ENCODE peak calls at places on chromosomes 6 and 20, in five cellular contexts. One of them, this sample, is unnamed.

GRCh38 chr20:32982617-32983458 is 21.4 kb downstream of the SUN5 start:
- DNase-seq in neuronal stem cell: no peak
- DNase-seq in trophoblast cell: no peak
- DNase-seq in H9: no peak
- DNase-seq in H1: no peak
- DNase-seq in this sample: no peak

GRCh38 chr20:14935285-14935684 is 597.9 kb upstream of the FLRT3 start:
- DNase-seq in H1: no peak
- DNase-seq in neuronal stem cell: no peak
- DNase-seq in trophoblast cell: no peak
- DNase-seq in H9: no peak
- DNase-seq in this sample: no peak

GRCh38 chr20:18728165-18728866 is 85.3 kb upstream of the SCP2D1 start:
- DNase-seq in trophoblast cell: no peak
- DNase-seq in H9: no peak
- DNase-seq in H1: no peak
- DNase-seq in neuronal stem cell: no peak
- DNase-seq in this sample: no peak

GRCh38 chr20:7195704-7196103 is 428.2 kb downstream of the BMP2 start:
- DNase-seq in H9: no peak
- DNase-seq in neuronal stem cell: no peak
- DNase-seq in H1: no peak
- DNase-seq in trophoblast cell: no peak
- DNase-seq in this sample: peak; percentile 8

GRCh38 chr6:36904851-36905393 is 19.2 kb downstream of the C6orf89 start:
- DNase-seq in H1: no peak
- DNase-seq in trophoblast cell: no peak
- DNase-seq in H9: no peak
- DNase-seq in neuronal stem cell: no peak
- DNase-seq in this sample: peak; percentile 62

GRCh38 chr6:37943436-37944058 is 124.0 kb downstream of the ZFAND3 start:
- DNase-seq in trophoblast cell: no peak
- DNase-seq in H9: no peak
- DNase-seq in neuronal stem cell: no peak
- DNase-seq in H1: no peak
- DNase-seq in this sample: no peak

GRCh38 chr6:151004415-151005024 is 139.0 kb downstream of the MTHFD1L start:
- DNase-seq in trophoblast cell: peak; percentile 9
- DNase-seq in H9: no peak
- DNase-seq in neuronal stem cell: no peak
- DNase-seq in H1: no peak
- DNase-seq in this sample: peak; percentile 87

GRCh38 chr6:135286962-135287525 is 105.9 kb downstream of the MYB start:
- DNase-seq in H9: no peak
- DNase-seq in neuronal stem cell: no peak
- DNase-seq in H1: no peak
- DNase-seq in trophoblast cell: no peak
- DNase-seq in this sample: no peak

GRCh38 chr20:4043801-4044200 is 28.4 kb upstream of the RNF24 start:
- DNase-seq in neuronal stem cell: no peak
- DNase-seq in trophoblast cell: no peak
- DNase-seq in H1: no peak
- DNase-seq in H9: no peak
- DNase-seq in this sample: no peak

GRCh38 chr6:105748737-105749161 is 337.4 kb upstream of the PRDM1 start:
- DNase-seq in trophoblast cell: peak; percentile 97
- DNase-seq in H1: no peak
- DNase-seq in H9: no peak
- DNase-seq in neuronal stem cell: no peak
- DNase-seq in this sample: peak; percentile 69

GRCh38 chr20:25064561-25064960 is 6.6 kb upstream of the ACSS1 start:
- DNase-seq in H9: no peak
- DNase-seq in H1: no peak
- DNase-seq in neuronal stem cell: no peak
- DNase-seq in trophoblast cell: no peak
- DNase-seq in this sample: no peak

DNA sequence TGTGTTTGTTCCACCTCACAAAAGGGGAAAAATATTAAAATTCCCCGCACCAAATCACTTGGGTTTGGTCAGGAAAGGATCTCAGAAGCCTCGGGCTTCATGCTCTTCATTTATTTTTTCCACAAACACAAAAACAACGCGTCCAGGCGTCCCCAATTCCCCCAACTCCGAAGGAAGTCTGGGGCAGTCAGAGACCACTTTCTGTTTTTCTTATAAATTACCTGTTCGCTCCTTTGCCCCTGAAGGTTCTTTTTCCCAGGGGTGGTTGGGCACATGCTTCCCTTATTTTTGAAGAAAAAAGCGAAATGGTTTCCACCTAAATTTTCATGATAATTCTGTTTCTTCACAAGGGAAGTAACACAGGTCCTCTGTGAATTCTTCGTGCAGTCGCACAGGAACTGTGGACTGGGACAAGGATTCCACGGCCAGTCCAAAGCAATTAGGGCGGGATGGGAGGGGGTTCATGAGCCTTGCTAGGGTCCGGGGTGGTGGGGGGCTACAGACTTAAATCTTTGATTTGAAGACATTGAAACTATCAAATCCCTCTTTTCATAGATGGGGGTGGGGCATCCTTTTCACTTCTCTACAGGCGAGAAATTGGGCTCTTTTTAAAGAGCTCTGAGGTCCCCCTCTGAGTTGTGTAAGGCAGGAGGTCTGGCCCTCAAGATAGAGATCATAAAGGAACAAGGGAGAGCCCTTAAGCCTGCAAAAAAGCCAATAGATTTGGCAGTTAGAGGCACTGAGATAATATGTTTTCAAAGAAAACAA is 30.5 kb upstream of the HFE start:
- DNase-seq in neuronal stem cell: no peak
- DNase-seq in H9: no peak
- DNase-seq in H1: no peak
- DNase-seq in trophoblast cell: no peak
- DNase-seq in this sample: no peak
- H4K8ac ChIP-seq in neuronal stem cell: no peak overlapping the region
- H4K8ac ChIP-seq in H9: no peak overlapping the region
- H4K8ac ChIP-seq in H1: no peak overlapping the region
- H4K8ac ChIP-seq in trophoblast cell: peak overlapping the region; percentile 82
- H4K8ac ChIP-seq in this sample: no peak overlapping the region

DNA sequence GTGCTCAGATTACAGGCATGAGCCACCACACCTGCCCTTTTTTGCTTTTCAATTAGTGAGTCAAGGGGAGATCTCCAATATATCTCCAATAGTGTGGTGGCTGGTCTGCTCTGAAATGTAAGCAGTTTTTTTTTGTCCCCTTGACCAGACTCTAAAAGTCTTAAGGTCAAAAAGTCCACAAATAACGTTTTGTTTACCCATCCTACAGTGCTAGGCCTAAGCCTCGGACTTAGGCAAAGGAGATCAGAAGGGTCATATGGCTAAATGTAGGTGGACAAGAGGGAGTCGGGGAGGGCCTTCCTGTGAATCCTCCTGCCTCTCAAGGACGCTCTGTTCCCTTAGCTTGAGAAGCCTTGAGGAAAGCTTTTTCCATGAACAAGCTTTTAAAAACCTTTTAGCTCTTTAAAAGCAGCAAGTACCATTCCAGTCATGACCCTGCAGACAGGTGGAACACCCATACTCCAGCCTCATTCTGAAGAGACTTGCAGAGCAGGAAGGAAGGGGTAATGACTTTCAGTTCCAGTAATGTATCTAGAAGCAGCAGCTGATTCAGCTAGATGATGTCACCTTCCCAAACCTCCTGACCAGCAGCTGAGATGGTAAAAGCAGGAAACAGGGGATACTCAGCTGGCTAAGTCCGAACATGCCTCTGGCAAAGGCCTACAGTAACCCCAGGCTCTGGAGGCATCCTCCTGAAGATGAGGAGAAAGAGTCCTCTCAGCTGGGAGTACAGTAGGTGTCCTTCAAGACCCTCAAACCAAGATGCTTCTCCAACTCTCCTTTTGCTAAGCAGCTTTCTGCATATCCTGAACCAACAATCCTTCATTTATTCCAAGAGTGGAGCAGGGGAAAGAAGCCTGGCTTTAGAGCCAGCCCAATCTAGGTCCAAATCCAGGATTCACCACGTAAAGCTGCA is 23.6 kb downstream of the BCL2L1 start:
- DNase-seq in neuronal stem cell: no peak
- DNase-seq in H1: no peak
- DNase-seq in H9: no peak
- DNase-seq in trophoblast cell: peak; percentile 60
- DNase-seq in this sample: peak; percentile 98
- H3K4ac ChIP-seq in neuronal stem cell: no peak overlapping the region
- H3K4ac ChIP-seq in H1: no peak overlapping the region
- H3K4ac ChIP-seq in H9: no peak overlapping the region
- H3K4ac ChIP-seq in trophoblast cell: no peak overlapping the region
- H3K4ac ChIP-seq in this sample: peak overlapping the region; percentile 98

DNA sequence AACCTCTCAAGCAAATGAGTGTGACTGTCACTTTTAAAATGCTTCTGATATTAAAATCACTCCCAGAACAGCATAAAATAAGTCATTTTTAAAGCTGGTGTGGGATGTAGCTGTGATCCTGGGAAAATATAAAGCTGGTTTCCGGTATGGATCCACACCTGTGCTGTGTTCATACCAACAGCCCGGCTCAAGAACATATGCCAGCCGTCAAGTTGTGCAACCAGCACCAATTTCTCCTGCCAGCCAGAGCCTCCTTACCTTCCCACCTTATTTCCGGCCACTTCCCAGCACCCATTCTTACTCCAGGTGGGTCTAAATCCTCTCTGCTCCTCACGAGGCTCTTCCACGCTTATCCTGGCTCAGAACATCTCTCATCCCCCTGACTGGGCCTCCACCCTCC is 50.9 kb upstream of the RPS6KA2 start:
- DNase-seq in H9: no peak
- DNase-seq in neuronal stem cell: no peak
- DNase-seq in H1: no peak
- DNase-seq in trophoblast cell: no peak
- DNase-seq in this sample: no peak
- H2BK12ac ChIP-seq in H9: no peak overlapping the region
- H2BK12ac ChIP-seq in neuronal stem cell: no peak overlapping the region
- H2BK12ac ChIP-seq in H1: no peak overlapping the region
- H2BK12ac ChIP-seq in trophoblast cell: peak overlapping the region; percentile 78
- H2BK12ac ChIP-seq in this sample: no peak overlapping the region

GRCh38 chr6:132053523-132053922 is 102.4 kb upstream of the CCN2 start:
- DNase-seq in H1: no peak
- DNase-seq in neuronal stem cell: no peak
- DNase-seq in H9: no peak
- DNase-seq in trophoblast cell: no peak
- DNase-seq in this sample: no peak

GRCh38 chr6:132052096-132052495 is 100.9 kb upstream of the CCN2 start:
- DNase-seq in H1: no peak
- DNase-seq in H9: no peak
- DNase-seq in neuronal stem cell: no peak
- DNase-seq in trophoblast cell: no peak
- DNase-seq in this sample: no peak

GRCh38 chr6:132058975-132059374 is 107.8 kb upstream of the CCN2 start:
- DNase-seq in H1: no peak
- DNase-seq in trophoblast cell: no peak
- DNase-seq in neuronal stem cell: no peak
- DNase-seq in H9: no peak
- DNase-seq in this sample: peak; percentile 26

DNA sequence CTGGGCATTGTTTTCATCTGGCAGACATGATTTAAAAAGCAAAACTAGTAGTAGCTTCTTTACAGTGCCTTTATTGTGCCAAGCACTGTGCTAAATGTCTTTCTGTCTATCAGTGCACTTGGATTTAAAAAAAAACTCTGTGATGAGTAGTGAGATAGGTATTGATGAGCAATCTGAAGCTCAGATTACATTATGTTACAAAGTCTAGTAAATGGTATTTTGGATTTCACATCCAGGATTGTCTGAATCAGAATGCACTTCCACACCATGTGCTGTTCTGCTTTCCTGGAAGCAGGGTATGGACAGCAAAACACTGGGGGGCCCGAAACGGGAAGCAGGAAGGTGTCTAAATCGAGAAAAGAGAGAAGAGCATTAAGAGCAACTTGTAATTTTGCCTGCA is 103.4 kb upstream of the CCN2 start:
- DNase-seq in neuronal stem cell: no peak
- DNase-seq in trophoblast cell: no peak
- DNase-seq in H9: no peak
- DNase-seq in H1: no peak
- DNase-seq in this sample: peak; percentile 35
- H4K8ac ChIP-seq in neuronal stem cell: no peak overlapping the region
- H4K8ac ChIP-seq in trophoblast cell: no peak overlapping the region
- H4K8ac ChIP-seq in H9: no peak overlapping the region
- H4K8ac ChIP-seq in H1: no peak overlapping the region
- H4K8ac ChIP-seq in this sample: no peak overlapping the region

DNA sequence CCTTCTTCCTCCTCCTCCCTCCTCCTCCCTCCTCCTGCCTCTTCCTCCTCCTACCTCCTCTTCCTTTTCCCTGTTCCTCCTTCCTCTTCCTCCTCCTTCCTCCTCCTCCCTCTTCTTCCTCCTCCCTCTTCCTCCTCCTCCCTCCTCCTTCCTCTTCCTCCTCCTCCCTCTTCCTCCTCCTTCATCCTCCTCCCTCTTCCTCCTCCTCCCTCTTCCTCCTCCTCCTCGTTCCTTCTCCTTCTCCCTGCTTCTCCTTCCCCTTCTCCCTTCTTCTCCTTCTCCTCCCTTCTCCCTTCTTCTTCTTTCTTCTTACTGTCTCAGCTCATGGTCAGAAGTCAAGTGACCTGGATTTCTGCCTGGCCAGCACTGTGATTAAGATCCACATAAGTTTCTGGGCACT is 7.7 kb downstream of the MAS1 start:
- DNase-seq in H1: no peak
- DNase-seq in H9: no peak
- DNase-seq in neuronal stem cell: no peak
- DNase-seq in trophoblast cell: no peak
- DNase-seq in this sample: no peak
- H3K4ac ChIP-seq in H1: no peak overlapping the region
- H3K4ac ChIP-seq in H9: no peak overlapping the region
- H3K4ac ChIP-seq in neuronal stem cell: no peak overlapping the region
- H3K4ac ChIP-seq in trophoblast cell: no peak overlapping the region
- H3K4ac ChIP-seq in this sample: no peak overlapping the region

DNA sequence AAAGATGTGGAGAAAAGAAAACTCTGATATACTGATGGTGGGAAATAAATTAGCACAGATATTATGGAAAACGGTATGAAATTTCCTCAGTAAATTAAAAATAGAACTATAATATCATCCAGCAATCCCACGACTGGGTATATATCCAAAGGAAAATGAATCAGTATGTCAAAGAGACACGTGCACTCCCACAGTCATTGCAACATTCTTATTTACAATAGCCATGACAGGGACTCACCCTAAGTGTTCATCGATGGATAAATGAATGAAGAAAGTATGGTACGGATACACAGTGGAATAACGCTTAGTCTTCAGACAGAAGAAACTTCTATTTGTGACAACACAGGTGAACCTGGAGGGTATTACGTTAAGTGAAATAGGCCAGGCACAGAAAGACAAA is 5.7 kb upstream of the ADTRP start:
- DNase-seq in neuronal stem cell: no peak
- DNase-seq in H9: no peak
- DNase-seq in H1: no peak
- DNase-seq in trophoblast cell: no peak
- DNase-seq in this sample: no peak
- H2BK12ac ChIP-seq in neuronal stem cell: no peak overlapping the region
- H2BK12ac ChIP-seq in H9: no peak overlapping the region
- H2BK12ac ChIP-seq in H1: no peak overlapping the region
- H2BK12ac ChIP-seq in trophoblast cell: no peak overlapping the region
- H2BK12ac ChIP-seq in this sample: no peak overlapping the region

This sample was measured in mesenchymal stem cell.